ENCODE peak calls at places on chromosomes 5 and 9, in six cellular contexts. D is T47D, P is NCI-H1092, O is upper lobe of right lung, B is HTR-8/SVneo, J is AG09319. A is an unnamed sample.

GRCh38 chr5:79962580-79963222 is 28.4 kb downstream of the MTX3 start:
- DNase-seq in O (no peak), D (no peak), P (no peak), B (peak; percentile 13), J (no peak), A (no peak)

GRCh38 chr9:132590037-132590317 is 7.6 kb downstream of the BARHL1 start:
- DNase-seq in B (no peak), O (no peak), J (no peak), D (no peak), P (no peak), A (no peak)

GRCh38 chr9:5571629-5572232 is 57.2 kb upstream of the RIC1 start:
- DNase-seq in P (no peak), B (no peak), O (no peak), J (no peak), D (no peak), A (no peak)

GRCh38 chr5:127549551-127549950 is 32.1 kb downstream of the PRRC1 start:
- DNase-seq in P (no peak), O (no peak), D (no peak), B (no peak), J (peak; percentile 10), A (no peak)

GRCh38 chr5:142551242-142552067 is 134.4 kb downstream of the FGF1 start:
- DNase-seq in D (no peak), B (peak; percentile 48), O (no peak), P (no peak), J (no peak), A (no peak)

GRCh38 chr9:75282047-75282446 is 193.7 kb downstream of the OSTF1 start:
- DNase-seq in P (no peak), B (no peak), O (no peak), J (no peak), D (no peak), A (no peak)

GRCh38 chr5:2353211-2353610 is 398.3 kb downstream of the IRX2 start:
- DNase-seq in J (no peak), P (no peak), B (no peak), D (no peak), O (no peak), A (no peak)

GRCh38 chr5:73963021-73963420 is 337.0 kb downstream of the ARHGEF28 start:
- DNase-seq in J (no peak), D (no peak), O (no peak), P (no peak), B (no peak), A (no peak)

GRCh38 chr5:63375851-63376250 is 586.4 kb downstream of the HTR1A start:
- DNase-seq in P (no peak), D (no peak), O (no peak), B (no peak), J (no peak), A (no peak)

GRCh38 chr5:122661496-122662180 is 113.2 kb upstream of the SNX2 start:
- DNase-seq in J (no peak), D (no peak), B (no peak), P (no peak), O (no peak), A (no peak)

GRCh38 chr9:88390371-88390990 is 2.2 kb downstream of the SPIN1 start:
- DNase-seq in B (no peak), O (no peak), D (no peak), P (no peak), J (no peak), A (no peak)

GRCh38 chr5:102886586-102886985 is 131.5 kb downstream of the PAM start:
- DNase-seq in D (no peak), B (no peak), J (no peak), O (no peak), P (no peak), A (no peak)

GRCh38 chr5:135217669-135218485 is 181.2 kb downstream of the MACROH2A1 start:
- DNase-seq in J (no peak), P (no peak), O (peak; percentile 36), B (no peak), D (no peak), A (peak; percentile 30)

GRCh38 chr5:177557041-177557647 is 2.8 kb upstream of the FAM193B start:
- DNase-seq in O (no peak), B (peak; percentile 82), P (no peak), J (no peak), D (no peak), A (peak; percentile 43)

GRCh38 chr5:138095100-138095907 is 11.5 kb downstream of the WNT8A start:
- DNase-seq in J (no peak), D (no peak), O (no peak), B (no peak), P (no peak), A (peak; percentile 82)

GRCh38 chr9:114504341-114505186 is 709 bp downstream of the WHRN start:
- DNase-seq in J (no peak), P (peak; percentile 34), D (peak; percentile 88), O (peak; percentile 82), B (no peak), A (no peak)

GRCh38 chr9:117273612-117274011 is 141.2 kb downstream of the ASTN2 start:
- DNase-seq in J (no peak), D (no peak), O (no peak), P (no peak), B (no peak), A (no peak)

GRCh38 chr5:143054480-143054941 is 284.3 kb downstream of the ARHGAP26 start:
- DNase-seq in J (no peak), D (no peak), O (no peak), P (no peak), B (no peak), A (no peak)

GRCh38 chr5:169071-169727 is 22.1 kb upstream of the LRRC14B start:
- DNase-seq in D (no peak), P (no peak), B (no peak), J (no peak), O (peak; percentile 86), A (no peak)

GRCh38 chr5:151427258-151427657 is 20.1 kb upstream of the SLC36A1 start:
- DNase-seq in O (no peak), J (no peak), P (no peak), B (no peak), D (no peak), A (no peak)

GRCh38 chr5:64864171-64864570 is 95.4 kb downstream of the CWC27 start:
- DNase-seq in P (no peak), J (no peak), B (no peak), D (no peak), O (no peak), A (no peak)

GRCh38 chr5:124783794-124784193 is 37.4 kb upstream of the ZNF608 start:
- DNase-seq in P (no peak), J (peak; percentile 25), B (no peak), O (no peak), D (no peak), A (no peak)

GRCh38 chr9:21121595-21122251 is 19.9 kb downstream of the IFNW1 start:
- DNase-seq in D (no peak), B (no peak), P (no peak), J (no peak), O (no peak), A (no peak)

GRCh38 chr5:87572611-87573010 is 159.9 kb upstream of the CCNH start:
- DNase-seq in O (no peak), B (no peak), P (no peak), J (no peak), D (no peak), A (no peak)

GRCh38 chr9:110580850-110581249 is 1.3 kb upstream of the SVEP1 start:
- DNase-seq in D (no peak), O (no peak), P (no peak), B (no peak), J (no peak), A (no peak)

GRCh38 chr9:100322954-100323536 is 29.7 kb downstream of the TEX10 start:
- DNase-seq in O (no peak), P (peak; percentile 21), J (peak; percentile 8), D (no peak), B (peak; percentile 8), A (peak; percentile 44)

GRCh38 chr9:129313331-129313955 is 135.4 kb upstream of the IER5L start:
- DNase-seq in J (no peak), D (no peak), B (no peak), O (peak; percentile 37), P (no peak), A (peak; percentile 27)

GRCh38 chr5:61970218-61970617 is 335.8 kb upstream of the KIF2A start:
- DNase-seq in B (no peak), O (no peak), P (no peak), D (no peak), J (no peak), A (no peak)

GRCh38 chr9:137240321-137240840 is 706 bp upstream of the TUBB4B start:
- DNase-seq in D (no peak), B (peak; percentile 39), P (peak; percentile 71), J (peak; percentile 59), O (peak; percentile 93), A (no peak)

GRCh38 chr5:41707853-41708603 is 162.2 kb downstream of the OXCT1 start:
- DNase-seq in D (peak; percentile 32), P (no peak), J (peak; percentile 32), B (peak; percentile 35), O (no peak), A (no peak)

GRCh38 chr9:78029601-78030552 is 1.7 kb downstream of the GNAQ start:
- DNase-seq in P (no peak), B (no peak), O (no peak), J (no peak), D (no peak), A (no peak)

GRCh38 chr5:178113141-178113787 is at the start of gene N4BP3:
- DNase-seq in P (no peak), J (no peak), D (peak; percentile 85), B (peak; percentile 75), O (peak; percentile 87), A (peak; percentile 91)

GRCh38 chr5:77607324-77607723 is 31.2 kb downstream of the OTP start:
- DNase-seq in J (no peak), O (no peak), B (no peak), D (no peak), P (no peak), A (peak; percentile 47)

GRCh38 chr9:137067860-137068538 is 2.4 kb downstream of the SAPCD2 start:
- DNase-seq in O (peak; percentile 89), J (no peak), D (peak; percentile 94), B (peak; percentile 73), P (peak; percentile 76), A (peak; percentile 88)

GRCh38 chr5:144125163-144125726 is 45.2 kb downstream of the YIPF5 start:
- DNase-seq in O (no peak), B (no peak), D (no peak), J (no peak), P (no peak), A (no peak)